ENCODE peak calls at places on chromosome 19, in five cellular contexts. A, K, Y, N and T are unnamed samples.

GRCh38 chr19:41304706-41305483 is 5.1 kb upstream of the CCDC97 start:
- DNase-seq in Y (no peak), K (no peak), A (no peak), N (no peak), T (no peak)

GRCh38 chr19:43101950-43102349 is 19.4 kb upstream of the PSG2 start:
- DNase-seq in N (no peak), Y (no peak), K (no peak), A (no peak), T (no peak)

GRCh38 chr19:28889941-28890645 is 322.9 kb downstream of the UQCRFS1 start:
- DNase-seq in K (no peak), A (no peak), N (no peak), Y (no peak), T (no peak)

GRCh38 chr19:45401815-45402468 is 2.9 kb downstream of the PPP1R13L start:
- DNase-seq in A (no peak), Y (no peak), N (no peak), K (no peak), T (no peak)

GRCh38 chr19:46613525-46613924 is 11.4 kb downstream of the PTGIR start:
- DNase-seq in A (peak), N (no peak), K (peak), Y (no peak), T (no peak)

GRCh38 chr19:31418055-31418454 is 68.8 kb upstream of the TSHZ3 start:
- DNase-seq in K (no peak), A (no peak), Y (no peak), N (no peak), T (no peak)

GRCh38 chr19:2609389-2610116 is 92.9 kb downstream of the GNG7 start:
- DNase-seq in K (peak), Y (no peak), N (peak), A (peak), T (no peak)

GRCh38 chr19:29293736-29294342 is 80.9 kb upstream of the UQCRFS1 start:
- DNase-seq in A (no peak), Y (no peak), K (no peak), N (peak), T (no peak)

GRCh38 chr19:33872445-33873320 is 76.0 kb downstream of the KCTD15 start:
- DNase-seq in K (no peak), Y (no peak), N (peak), A (no peak), T (no peak)

GRCh38 chr19:51059715-51060114 is 5.2 kb downstream of the KLK13 start:
- DNase-seq in A (no peak), K (no peak), N (peak), Y (no peak), T (no peak)

GRCh38 chr19:11227201-11227886 is 12.1 kb upstream of the ANGPTL8 start:
- DNase-seq in N (no peak), A (no peak), K (no peak), Y (no peak), T (no peak)

GRCh38 chr19:41601771-41602170 is 25.1 kb downstream of the CEACAM4 start:
- DNase-seq in K (no peak), N (peak), A (no peak), Y (no peak), T (no peak)

GRCh38 chr19:7224205-7224833 is 69.9 kb downstream of the INSR start:
- DNase-seq in Y (peak), A (no peak), K (no peak), N (peak), T (no peak)

GRCh38 chr19:32342695-32343094 is 2.7 kb upstream of the ZNF507 start:
- DNase-seq in N (no peak), Y (no peak), K (no peak), A (no peak), T (no peak)

GRCh38 chr19:14890616-14891379 is 4.9 kb upstream of the OR7A17 start:
- DNase-seq in K (no peak), N (no peak), A (no peak), Y (peak), T (no peak)

GRCh38 chr19:8571006-8571411 is 6.2 kb downstream of the MYO1F start:
- DNase-seq in N (no peak), A (peak), K (peak), Y (peak), T (no peak)